ENCODE peak calls at places on chromosomes 13 and 19, in six cellular contexts. One of them, this sample, is unnamed.
A peak's percentile ranks its signal among the peaks of the same experiment; 100 is the strongest.

GRCh38 chr19:47228168-47228936 is 2.6 kb downstream of the BBC3 start:
- DNase-seq in thoracic aorta: no peak
- DNase-seq in lower leg skin: peak; percentile 45
- DNase-seq in CD4-positive, alpha-beta T cell: no peak
- DNase-seq in progenitor cell of endocrine pancreas: peak; percentile 31
- DNase-seq in right atrium auricular region: no peak
- DNase-seq in this sample: no peak

GRCh38 chr19:49614096-49614857 is 23.3 kb downstream of the PRR12 start:
- DNase-seq in thoracic aorta: no peak
- DNase-seq in lower leg skin: no peak
- DNase-seq in CD4-positive, alpha-beta T cell: no peak
- DNase-seq in progenitor cell of endocrine pancreas: no peak
- DNase-seq in right atrium auricular region: no peak
- DNase-seq in this sample: no peak

GRCh38 chr19:45975296-45975695 is 1.6 kb upstream of the NOVA2 start:
- DNase-seq in thoracic aorta: no peak
- DNase-seq in lower leg skin: no peak
- DNase-seq in CD4-positive, alpha-beta T cell: no peak
- DNase-seq in progenitor cell of endocrine pancreas: no peak
- DNase-seq in right atrium auricular region: no peak
- DNase-seq in this sample: no peak

GRCh38 chr13:51666316-51666715 is 82.1 kb downstream of the WDFY2 start:
- DNase-seq in thoracic aorta: no peak
- DNase-seq in lower leg skin: no peak
- DNase-seq in CD4-positive, alpha-beta T cell: no peak
- DNase-seq in progenitor cell of endocrine pancreas: no peak
- DNase-seq in right atrium auricular region: no peak
- DNase-seq in this sample: no peak

GRCh38 chr19:34364830-34365462 is at the start of gene GPI:
- DNase-seq in thoracic aorta: no peak
- DNase-seq in lower leg skin: peak; percentile 36
- DNase-seq in CD4-positive, alpha-beta T cell: peak; percentile 60
- DNase-seq in progenitor cell of endocrine pancreas: peak; percentile 37
- DNase-seq in right atrium auricular region: no peak
- DNase-seq in this sample: peak; percentile 29

GRCh38 chr19:5891938-5892771 is 11.4 kb downstream of the NDUFA11 start:
- DNase-seq in thoracic aorta: no peak
- DNase-seq in lower leg skin: no peak
- DNase-seq in CD4-positive, alpha-beta T cell: no peak
- DNase-seq in progenitor cell of endocrine pancreas: peak; percentile 47
- DNase-seq in right atrium auricular region: no peak
- DNase-seq in this sample: peak; percentile 63

GRCh38 chr19:31578326-31578725 is 229.1 kb upstream of the TSHZ3 start:
- DNase-seq in thoracic aorta: no peak
- DNase-seq in lower leg skin: no peak
- DNase-seq in CD4-positive, alpha-beta T cell: no peak
- DNase-seq in progenitor cell of endocrine pancreas: no peak
- DNase-seq in right atrium auricular region: peak; percentile 48
- DNase-seq in this sample: no peak

GRCh38 chr13:99970761-99971575 is 599 bp downstream of the ZIC5 start:
- DNase-seq in thoracic aorta: no peak
- DNase-seq in lower leg skin: no peak
- DNase-seq in CD4-positive, alpha-beta T cell: no peak
- DNase-seq in progenitor cell of endocrine pancreas: no peak
- DNase-seq in right atrium auricular region: peak; percentile 7
- DNase-seq in this sample: no peak

GRCh38 chr13:112942689-112943308 is 26.2 kb upstream of the MCF2L start:
- DNase-seq in thoracic aorta: peak; percentile 97
- DNase-seq in lower leg skin: peak; percentile 96
- DNase-seq in CD4-positive, alpha-beta T cell: peak; percentile 96
- DNase-seq in progenitor cell of endocrine pancreas: peak; percentile 96
- DNase-seq in right atrium auricular region: peak; percentile 94
- DNase-seq in this sample: peak; percentile 99

GRCh38 chr19:18366027-18366435 is 19.9 kb upstream of the GDF15 start:
- DNase-seq in thoracic aorta: no peak
- DNase-seq in lower leg skin: no peak
- DNase-seq in CD4-positive, alpha-beta T cell: no peak
- DNase-seq in progenitor cell of endocrine pancreas: no peak
- DNase-seq in right atrium auricular region: no peak
- DNase-seq in this sample: no peak

GRCh38 chr13:86193281-86193680 is 394.1 kb upstream of the SLITRK6 start:
- DNase-seq in thoracic aorta: no peak
- DNase-seq in lower leg skin: no peak
- DNase-seq in CD4-positive, alpha-beta T cell: no peak
- DNase-seq in progenitor cell of endocrine pancreas: peak; percentile 14
- DNase-seq in right atrium auricular region: no peak
- DNase-seq in this sample: no peak

GRCh38 chr13:35871561-35871960 is 259.6 kb downstream of the DCLK1 start:
- DNase-seq in thoracic aorta: no peak
- DNase-seq in lower leg skin: no peak
- DNase-seq in CD4-positive, alpha-beta T cell: no peak
- DNase-seq in progenitor cell of endocrine pancreas: no peak
- DNase-seq in right atrium auricular region: no peak
- DNase-seq in this sample: no peak

GRCh38 chr19:55549500-55550320 is 4.4 kb upstream of the SBK3 start:
- DNase-seq in thoracic aorta: no peak
- DNase-seq in lower leg skin: no peak
- DNase-seq in CD4-positive, alpha-beta T cell: no peak
- DNase-seq in progenitor cell of endocrine pancreas: no peak
- DNase-seq in right atrium auricular region: no peak
- DNase-seq in this sample: peak; percentile 16

GRCh38 chr13:102198418-102199322 is 203.2 kb downstream of the FGF14 start:
- DNase-seq in thoracic aorta: no peak
- DNase-seq in lower leg skin: no peak
- DNase-seq in CD4-positive, alpha-beta T cell: no peak
- DNase-seq in progenitor cell of endocrine pancreas: no peak
- DNase-seq in right atrium auricular region: no peak
- DNase-seq in this sample: no peak

GRCh38 chr13:106867249-106867648 is 299.3 kb upstream of the ARGLU1 start:
- DNase-seq in thoracic aorta: no peak
- DNase-seq in lower leg skin: no peak
- DNase-seq in CD4-positive, alpha-beta T cell: no peak
- DNase-seq in progenitor cell of endocrine pancreas: no peak
- DNase-seq in right atrium auricular region: no peak
- DNase-seq in this sample: peak; percentile 20

GRCh38 chr19:15337202-15337601 is 4.9 kb upstream of the BRD4 start:
- DNase-seq in thoracic aorta: no peak
- DNase-seq in lower leg skin: no peak
- DNase-seq in CD4-positive, alpha-beta T cell: no peak
- DNase-seq in progenitor cell of endocrine pancreas: no peak
- DNase-seq in right atrium auricular region: no peak
- DNase-seq in this sample: no peak

DNA sequence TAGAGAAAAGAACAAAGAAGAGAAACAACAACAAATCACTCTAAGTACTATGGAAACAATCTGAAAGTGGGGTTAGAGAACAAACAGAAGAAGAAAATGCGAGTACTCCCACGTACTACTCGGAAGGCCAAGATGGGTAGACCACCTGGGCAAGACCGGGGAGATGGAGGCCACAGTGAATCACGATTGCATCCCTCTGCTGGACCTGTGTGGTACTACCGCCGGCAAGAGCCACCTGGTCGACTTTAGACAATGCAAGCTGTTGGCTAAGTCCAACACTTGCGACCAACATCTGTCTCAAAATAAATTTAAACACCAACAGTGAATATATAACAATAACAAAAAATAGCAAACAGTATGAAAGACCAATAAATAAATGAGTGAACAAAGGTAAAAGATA is 45.5 kb upstream of the ZNF91 start:
- DNase-seq in thoracic aorta: no peak
- DNase-seq in lower leg skin: no peak
- DNase-seq in CD4-positive, alpha-beta T cell: no peak
- DNase-seq in progenitor cell of endocrine pancreas: no peak
- DNase-seq in right atrium auricular region: no peak
- DNase-seq in this sample: no peak
- TF ChIP-seq CTCF in thoracic aorta: peak; percentile 15
- TF ChIP-seq CTCF in lower leg skin: no peak
- TF ChIP-seq CTCF in CD4-positive, alpha-beta T cell: peak; percentile 20
- TF ChIP-seq CTCF in progenitor cell of endocrine pancreas: peak; percentile 51
- TF ChIP-seq CTCF in right atrium auricular region: no peak
- TF ChIP-seq CTCF in this sample: peak; percentile 53

DNA sequence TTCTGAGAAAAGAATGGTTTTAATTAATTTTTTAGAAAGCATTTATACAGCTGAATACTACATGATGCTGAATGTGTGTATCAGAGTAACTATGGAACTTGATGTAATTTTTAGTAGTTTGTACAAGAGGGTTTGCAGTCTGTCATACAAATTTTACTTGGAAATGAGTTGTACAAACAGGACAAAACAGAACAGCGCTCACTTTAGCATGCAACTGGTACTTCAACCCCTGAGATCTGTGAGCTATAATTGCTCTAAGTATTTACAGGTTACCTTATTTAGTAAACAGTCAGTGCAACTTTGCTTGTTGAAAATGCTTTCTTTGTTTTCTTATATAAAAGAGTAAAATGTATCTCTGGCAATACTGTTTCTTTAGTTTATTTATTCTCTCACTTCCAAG is 719 bp downstream of the TNFRSF19 start:
- DNase-seq in thoracic aorta: no peak
- DNase-seq in lower leg skin: no peak
- DNase-seq in CD4-positive, alpha-beta T cell: no peak
- DNase-seq in progenitor cell of endocrine pancreas: no peak
- DNase-seq in right atrium auricular region: no peak
- DNase-seq in this sample: no peak
- TF ChIP-seq CTCF in thoracic aorta: no peak
- TF ChIP-seq CTCF in lower leg skin: no peak
- TF ChIP-seq CTCF in CD4-positive, alpha-beta T cell: no peak
- TF ChIP-seq CTCF in progenitor cell of endocrine pancreas: peak; percentile 8
- TF ChIP-seq CTCF in right atrium auricular region: peak; percentile 36
- TF ChIP-seq CTCF in this sample: peak; percentile 50

DNA sequence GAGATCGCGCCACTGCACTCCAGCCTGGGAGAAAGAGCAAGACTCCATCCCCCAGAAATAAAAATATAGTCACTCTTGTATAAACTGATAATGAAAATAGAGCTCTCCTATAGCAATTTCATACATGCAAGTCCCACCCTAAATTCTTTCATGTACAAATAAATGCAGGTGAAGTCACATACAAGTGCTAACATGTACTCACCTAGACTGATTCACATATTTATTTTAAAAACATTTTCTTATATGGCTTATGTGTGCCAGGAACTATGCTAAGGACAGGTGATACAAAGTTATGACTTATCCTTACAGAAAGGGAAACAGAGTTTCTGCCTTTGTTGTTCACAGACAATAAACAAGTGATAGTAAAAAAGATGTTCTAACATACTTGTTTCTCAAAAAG is 32.0 kb downstream of the USP12 start:
- DNase-seq in thoracic aorta: no peak
- DNase-seq in lower leg skin: no peak
- DNase-seq in CD4-positive, alpha-beta T cell: no peak
- DNase-seq in progenitor cell of endocrine pancreas: no peak
- DNase-seq in right atrium auricular region: no peak
- DNase-seq in this sample: no peak
- TF ChIP-seq CTCF in thoracic aorta: no peak
- TF ChIP-seq CTCF in lower leg skin: no peak
- TF ChIP-seq CTCF in CD4-positive, alpha-beta T cell: no peak
- TF ChIP-seq CTCF in progenitor cell of endocrine pancreas: no peak
- TF ChIP-seq CTCF in right atrium auricular region: no peak
- TF ChIP-seq CTCF in this sample: no peak

GRCh38 chr19:38712161-38712748 is 32.0 kb downstream of the CAPN12 start:
- DNase-seq in thoracic aorta: no peak
- DNase-seq in lower leg skin: no peak
- DNase-seq in CD4-positive, alpha-beta T cell: no peak
- DNase-seq in progenitor cell of endocrine pancreas: no peak
- DNase-seq in right atrium auricular region: no peak
- DNase-seq in this sample: no peak

GRCh38 chr19:38710928-38711725 is 33.1 kb downstream of the CAPN12 start:
- DNase-seq in thoracic aorta: no peak
- DNase-seq in lower leg skin: no peak
- DNase-seq in CD4-positive, alpha-beta T cell: no peak
- DNase-seq in progenitor cell of endocrine pancreas: no peak
- DNase-seq in right atrium auricular region: no peak
- DNase-seq in this sample: no peak

GRCh38 chr19:38710416-38710702 is 33.9 kb downstream of the CAPN12 start:
- DNase-seq in thoracic aorta: no peak
- DNase-seq in lower leg skin: no peak
- DNase-seq in CD4-positive, alpha-beta T cell: no peak
- DNase-seq in progenitor cell of endocrine pancreas: no peak
- DNase-seq in right atrium auricular region: no peak
- DNase-seq in this sample: no peak

GRCh38 chr19:38713227-38713649 is 31.0 kb downstream of the CAPN12 start:
- DNase-seq in thoracic aorta: no peak
- DNase-seq in lower leg skin: no peak
- DNase-seq in CD4-positive, alpha-beta T cell: no peak
- DNase-seq in progenitor cell of endocrine pancreas: no peak
- DNase-seq in right atrium auricular region: peak; percentile 79
- DNase-seq in this sample: no peak

DNA sequence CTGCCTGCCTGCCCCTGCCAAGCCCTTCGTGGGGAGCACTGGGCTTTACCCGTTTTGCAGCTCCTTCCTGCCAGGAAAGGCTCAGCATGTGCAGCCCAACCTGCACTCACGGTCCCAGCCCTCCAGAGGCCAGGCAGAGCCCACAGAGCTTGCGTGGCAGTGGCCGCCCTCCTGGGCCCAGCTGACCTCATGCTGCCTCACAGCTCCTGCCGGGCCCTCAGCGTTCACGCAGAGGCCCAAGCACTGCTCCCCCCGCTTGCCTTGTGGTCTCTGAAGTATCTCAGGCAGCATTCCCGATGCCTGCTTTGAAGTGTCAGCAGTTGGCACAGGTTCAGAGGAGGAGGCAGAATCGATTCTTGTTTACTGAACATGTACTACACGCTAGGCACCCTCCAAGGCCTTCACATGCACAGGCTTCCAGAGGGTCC is 32.5 kb downstream of the CAPN12 start:
- DNase-seq in thoracic aorta: no peak
- DNase-seq in lower leg skin: no peak
- DNase-seq in CD4-positive, alpha-beta T cell: no peak
- DNase-seq in progenitor cell of endocrine pancreas: no peak
- DNase-seq in right atrium auricular region: no peak
- DNase-seq in this sample: no peak
- TF ChIP-seq CTCF in thoracic aorta: no peak
- TF ChIP-seq CTCF in lower leg skin: no peak
- TF ChIP-seq CTCF in CD4-positive, alpha-beta T cell: no peak
- TF ChIP-seq CTCF in progenitor cell of endocrine pancreas: no peak
- TF ChIP-seq CTCF in right atrium auricular region: peak; percentile 10
- TF ChIP-seq CTCF in this sample: no peak

This sample was measured in neural crest cell.